ENCODE peak calls at places on chromosomes 4 and X, in five cellular contexts. One of them, this sample, is unnamed.

GRCh38 chrX:11629593-11630211 is 36.0 kb downstream of the ARHGAP6 start:
- DNase-seq in tibial nerve: peak
- DNase-seq in heart left ventricle: no peak
- DNase-seq in keratinocyte: no peak
- DNase-seq in CD8-positive, alpha-beta T cell: no peak
- DNase-seq in this sample: no peak

GRCh38 chrX:13938766-13939530 is 90.7 kb downstream of the GEMIN8 start:
- DNase-seq in heart left ventricle: no peak
- DNase-seq in CD8-positive, alpha-beta T cell: no peak
- DNase-seq in keratinocyte: no peak
- DNase-seq in tibial nerve: no peak
- DNase-seq in this sample: no peak

GRCh38 chr4:152935661-152936445 is at the start of gene FHDC1:
- DNase-seq in CD8-positive, alpha-beta T cell: no peak
- DNase-seq in tibial nerve: no peak
- DNase-seq in heart left ventricle: no peak
- DNase-seq in keratinocyte: peak
- DNase-seq in this sample: no peak

GRCh38 chr4:79272761-79273160 is 53.1 kb downstream of the NAA11 start:
- DNase-seq in heart left ventricle: no peak
- DNase-seq in keratinocyte: no peak
- DNase-seq in CD8-positive, alpha-beta T cell: no peak
- DNase-seq in tibial nerve: no peak
- DNase-seq in this sample: no peak

GRCh38 chr4:88737304-88738015 is 39.8 kb upstream of the NAP1L5 start:
- DNase-seq in heart left ventricle: no peak
- DNase-seq in CD8-positive, alpha-beta T cell: no peak
- DNase-seq in keratinocyte: no peak
- DNase-seq in tibial nerve: no peak
- DNase-seq in this sample: no peak

GRCh38 chr4:70741872-70742271 is 20.1 kb downstream of the RUFY3 start:
- DNase-seq in tibial nerve: no peak
- DNase-seq in heart left ventricle: no peak
- DNase-seq in CD8-positive, alpha-beta T cell: no peak
- DNase-seq in keratinocyte: no peak
- DNase-seq in this sample: no peak

GRCh38 chr4:153471691-153472080 is 5.5 kb downstream of the TMEM131L start:
- DNase-seq in CD8-positive, alpha-beta T cell: no peak
- DNase-seq in tibial nerve: no peak
- DNase-seq in heart left ventricle: no peak
- DNase-seq in keratinocyte: no peak
- DNase-seq in this sample: no peak

GRCh38 chr4:109801099-109801789 is 555 bp downstream of the CFI start:
- DNase-seq in heart left ventricle: no peak
- DNase-seq in CD8-positive, alpha-beta T cell: no peak
- DNase-seq in tibial nerve: no peak
- DNase-seq in keratinocyte: no peak
- DNase-seq in this sample: no peak

GRCh38 chr4:52655505-52655904 is 3.6 kb downstream of the USP46 start:
- DNase-seq in keratinocyte: no peak
- DNase-seq in heart left ventricle: no peak
- DNase-seq in tibial nerve: no peak
- DNase-seq in CD8-positive, alpha-beta T cell: no peak
- DNase-seq in this sample: no peak

GRCh38 chr4:89788243-89789072 is 48.5 kb downstream of the SNCA start:
- DNase-seq in CD8-positive, alpha-beta T cell: no peak
- DNase-seq in heart left ventricle: no peak
- DNase-seq in keratinocyte: no peak
- DNase-seq in tibial nerve: no peak
- DNase-seq in this sample: no peak

GRCh38 chr4:27050731-27051130 is 190.1 kb downstream of the STIM2 start:
- DNase-seq in keratinocyte: no peak
- DNase-seq in tibial nerve: no peak
- DNase-seq in heart left ventricle: no peak
- DNase-seq in CD8-positive, alpha-beta T cell: no peak
- DNase-seq in this sample: no peak

DNA sequence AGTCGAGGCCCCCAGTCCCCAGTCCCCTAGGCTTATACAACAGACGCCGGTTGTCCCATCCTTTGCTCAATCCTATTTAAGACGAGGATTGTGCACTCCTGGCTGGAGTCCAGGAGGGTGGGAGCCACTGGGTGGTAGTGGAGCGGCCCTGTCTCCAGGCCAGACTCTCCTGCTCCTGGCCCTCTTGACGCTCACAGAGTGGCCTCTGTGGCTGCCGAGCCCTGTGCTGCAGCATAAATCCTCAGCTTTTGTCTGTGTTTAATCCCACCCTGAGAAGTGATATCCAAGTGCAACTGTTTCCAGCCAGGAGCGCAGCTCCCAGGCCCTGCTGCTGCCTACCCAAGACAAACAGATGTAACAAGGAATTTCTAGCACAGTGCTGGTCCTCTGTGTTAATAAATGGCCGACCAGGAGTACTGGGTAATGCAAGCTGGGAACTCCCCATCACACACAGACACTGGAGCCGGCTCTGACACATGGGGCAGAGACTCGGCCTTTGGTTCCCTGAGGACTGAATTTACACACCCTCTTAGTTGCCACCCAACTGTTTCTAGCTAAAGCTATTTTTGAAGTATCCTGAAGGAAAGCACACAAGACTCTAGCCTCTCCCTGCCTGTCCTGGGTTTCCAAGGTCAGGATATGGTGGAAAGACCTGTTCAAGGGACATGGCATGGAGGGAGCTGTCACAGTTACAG is 85.3 kb downstream of the GATB start:
- DNase-seq in keratinocyte: no peak
- DNase-seq in tibial nerve: no peak
- DNase-seq in heart left ventricle: no peak
- DNase-seq in CD8-positive, alpha-beta T cell: no peak
- DNase-seq in this sample: no peak
- H3K27ac ChIP-seq in keratinocyte: peak
- H3K27ac ChIP-seq in tibial nerve: peak
- H3K27ac ChIP-seq in heart left ventricle: peak
- H3K27ac ChIP-seq in CD8-positive, alpha-beta T cell: no peak
- H3K27ac ChIP-seq in this sample: no peak

GRCh38 chr4:2036866-2037265 is 22.3 kb upstream of the NAT8L start:
- DNase-seq in tibial nerve: no peak
- DNase-seq in keratinocyte: no peak
- DNase-seq in heart left ventricle: no peak
- DNase-seq in CD8-positive, alpha-beta T cell: no peak
- DNase-seq in this sample: no peak
- H3K27ac ChIP-seq in tibial nerve: no peak
- H3K27ac ChIP-seq in keratinocyte: no peak
- H3K27ac ChIP-seq in heart left ventricle: no peak
- H3K27ac ChIP-seq in CD8-positive, alpha-beta T cell: no peak
- H3K27ac ChIP-seq in this sample: no peak

DNA sequence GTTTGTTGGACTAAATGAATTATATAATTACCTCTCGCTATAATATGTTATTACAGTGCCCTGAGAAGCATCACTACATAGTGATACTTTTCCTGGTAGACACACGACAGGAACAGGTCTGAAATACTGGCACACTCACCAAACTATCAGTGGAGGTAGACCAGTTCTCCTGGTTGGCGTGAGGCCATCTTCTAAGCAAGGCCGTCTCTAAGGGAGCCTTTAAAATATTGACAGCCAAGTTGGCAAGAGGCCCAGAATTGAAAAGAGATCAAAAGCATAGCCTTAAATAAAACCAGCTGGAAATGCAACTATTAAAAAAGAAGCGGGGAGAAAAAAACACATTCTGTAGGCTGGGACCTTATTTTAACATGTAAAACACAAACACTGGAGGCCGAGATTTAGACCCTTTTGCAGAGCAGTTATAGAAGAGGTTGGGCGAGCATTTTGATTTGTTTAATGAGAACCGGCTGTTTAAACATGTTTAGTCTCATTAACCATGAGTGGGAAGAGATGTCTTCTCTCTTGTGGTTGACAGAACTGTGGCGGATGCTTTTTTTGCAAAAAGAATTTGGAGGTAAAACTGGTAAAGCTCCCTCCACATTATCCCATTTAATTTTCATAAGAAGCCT is 233.0 kb upstream of the CLNK start:
- DNase-seq in heart left ventricle: no peak
- DNase-seq in CD8-positive, alpha-beta T cell: no peak
- DNase-seq in tibial nerve: no peak
- DNase-seq in keratinocyte: no peak
- DNase-seq in this sample: no peak
- H3K27ac ChIP-seq in heart left ventricle: no peak
- H3K27ac ChIP-seq in CD8-positive, alpha-beta T cell: no peak
- H3K27ac ChIP-seq in tibial nerve: no peak
- H3K27ac ChIP-seq in keratinocyte: no peak
- H3K27ac ChIP-seq in this sample: no peak

DNA sequence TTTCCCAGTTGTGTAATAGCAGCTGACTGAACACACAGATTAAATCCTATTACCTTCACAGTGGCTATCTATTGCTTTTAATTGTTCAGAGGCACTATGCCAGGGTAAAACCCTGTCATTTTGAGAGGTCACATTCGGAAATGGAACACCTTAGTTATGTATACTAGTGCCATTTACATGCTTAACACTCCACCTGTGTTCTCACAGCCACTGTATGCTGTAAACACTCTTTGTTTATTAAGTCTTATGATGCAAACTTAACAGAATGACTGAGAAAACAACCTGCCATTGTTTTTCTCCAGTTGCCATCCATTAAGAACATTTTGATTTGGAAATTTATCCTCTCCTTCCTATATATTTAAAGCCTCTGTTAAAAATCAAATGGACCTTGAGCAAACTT is 70.4 kb downstream of the HPGD start:
- DNase-seq in keratinocyte: no peak
- DNase-seq in heart left ventricle: no peak
- DNase-seq in CD8-positive, alpha-beta T cell: no peak
- DNase-seq in tibial nerve: no peak
- DNase-seq in this sample: no peak
- H3K27ac ChIP-seq in keratinocyte: no peak
- H3K27ac ChIP-seq in heart left ventricle: no peak
- H3K27ac ChIP-seq in CD8-positive, alpha-beta T cell: no peak
- H3K27ac ChIP-seq in tibial nerve: no peak
- H3K27ac ChIP-seq in this sample: no peak

GRCh38 chr4:10082047-10082446 is 34.6 kb downstream of the WDR1 start:
- DNase-seq in keratinocyte: no peak
- DNase-seq in CD8-positive, alpha-beta T cell: no peak
- DNase-seq in tibial nerve: no peak
- DNase-seq in heart left ventricle: peak
- DNase-seq in this sample: no peak
- H3K27ac ChIP-seq in keratinocyte: no peak
- H3K27ac ChIP-seq in CD8-positive, alpha-beta T cell: no peak
- H3K27ac ChIP-seq in tibial nerve: no peak
- H3K27ac ChIP-seq in heart left ventricle: no peak
- H3K27ac ChIP-seq in this sample: no peak

GRCh38 chr4:87073187-87073569 is 138.4 kb downstream of the AFF1 start:
- DNase-seq in keratinocyte: no peak
- DNase-seq in CD8-positive, alpha-beta T cell: no peak
- DNase-seq in tibial nerve: no peak
- DNase-seq in heart left ventricle: no peak
- DNase-seq in this sample: no peak

GRCh38 chr4:87076690-87077358 is 142.0 kb downstream of the AFF1 start:
- DNase-seq in keratinocyte: no peak
- DNase-seq in heart left ventricle: no peak
- DNase-seq in CD8-positive, alpha-beta T cell: no peak
- DNase-seq in tibial nerve: no peak
- DNase-seq in this sample: no peak

GRCh38 chr4:87071401-87071800 is 136.6 kb downstream of the AFF1 start:
- DNase-seq in tibial nerve: no peak
- DNase-seq in keratinocyte: no peak
- DNase-seq in heart left ventricle: no peak
- DNase-seq in CD8-positive, alpha-beta T cell: no peak
- DNase-seq in this sample: no peak

GRCh38 chr4:87075876-87076275 is 141.1 kb downstream of the AFF1 start:
- DNase-seq in keratinocyte: no peak
- DNase-seq in tibial nerve: no peak
- DNase-seq in heart left ventricle: no peak
- DNase-seq in CD8-positive, alpha-beta T cell: no peak
- DNase-seq in this sample: no peak

GRCh38 chr4:87073570-87074470 is 139.0 kb downstream of the AFF1 start:
- DNase-seq in heart left ventricle: no peak
- DNase-seq in tibial nerve: peak
- DNase-seq in keratinocyte: no peak
- DNase-seq in CD8-positive, alpha-beta T cell: peak
- DNase-seq in this sample: no peak
- H3K27ac ChIP-seq in heart left ventricle: peak
- H3K27ac ChIP-seq in tibial nerve: peak
- H3K27ac ChIP-seq in keratinocyte: peak
- H3K27ac ChIP-seq in CD8-positive, alpha-beta T cell: no peak
- H3K27ac ChIP-seq in this sample: peak

GRCh38 chr4:141540643-141541042 is 95.7 kb upstream of the IL15 start:
- DNase-seq in keratinocyte: no peak
- DNase-seq in CD8-positive, alpha-beta T cell: no peak
- DNase-seq in tibial nerve: no peak
- DNase-seq in heart left ventricle: no peak
- DNase-seq in this sample: no peak

GRCh38 chr4:141543176-141543575 is 93.2 kb upstream of the IL15 start:
- DNase-seq in CD8-positive, alpha-beta T cell: no peak
- DNase-seq in tibial nerve: no peak
- DNase-seq in keratinocyte: no peak
- DNase-seq in heart left ventricle: no peak
- DNase-seq in this sample: no peak

GRCh38 chr4:141538001-141538400 is 98.4 kb upstream of the IL15 start:
- DNase-seq in keratinocyte: no peak
- DNase-seq in tibial nerve: no peak
- DNase-seq in CD8-positive, alpha-beta T cell: no peak
- DNase-seq in heart left ventricle: no peak
- DNase-seq in this sample: no peak

GRCh38 chr4:141541851-141542250 is 94.5 kb upstream of the IL15 start:
- DNase-seq in CD8-positive, alpha-beta T cell: no peak
- DNase-seq in keratinocyte: no peak
- DNase-seq in heart left ventricle: no peak
- DNase-seq in tibial nerve: no peak
- DNase-seq in this sample: no peak
- H3K27ac ChIP-seq in CD8-positive, alpha-beta T cell: no peak
- H3K27ac ChIP-seq in keratinocyte: no peak
- H3K27ac ChIP-seq in heart left ventricle: no peak
- H3K27ac ChIP-seq in tibial nerve: no peak
- H3K27ac ChIP-seq in this sample: no peak

GRCh38 chrX:1027680-1028079 is 184.8 kb downstream of the CRLF2 start:
- DNase-seq in CD8-positive, alpha-beta T cell: no peak
- DNase-seq in keratinocyte: no peak
- DNase-seq in heart left ventricle: no peak
- DNase-seq in tibial nerve: no peak
- DNase-seq in this sample: no peak

GRCh38 chrX:1025413-1025812 is 187.0 kb downstream of the CRLF2 start:
- DNase-seq in keratinocyte: no peak
- DNase-seq in heart left ventricle: no peak
- DNase-seq in tibial nerve: no peak
- DNase-seq in CD8-positive, alpha-beta T cell: no peak
- DNase-seq in this sample: no peak

GRCh38 chrX:1026263-1027015 is 186.0 kb downstream of the CRLF2 start:
- DNase-seq in CD8-positive, alpha-beta T cell: no peak
- DNase-seq in tibial nerve: no peak
- DNase-seq in keratinocyte: no peak
- DNase-seq in heart left ventricle: no peak
- DNase-seq in this sample: no peak

GRCh38 chrX:1029494-1029893 is 183.0 kb downstream of the CRLF2 start:
- DNase-seq in tibial nerve: no peak
- DNase-seq in heart left ventricle: no peak
- DNase-seq in keratinocyte: no peak
- DNase-seq in CD8-positive, alpha-beta T cell: no peak
- DNase-seq in this sample: no peak

DNA sequence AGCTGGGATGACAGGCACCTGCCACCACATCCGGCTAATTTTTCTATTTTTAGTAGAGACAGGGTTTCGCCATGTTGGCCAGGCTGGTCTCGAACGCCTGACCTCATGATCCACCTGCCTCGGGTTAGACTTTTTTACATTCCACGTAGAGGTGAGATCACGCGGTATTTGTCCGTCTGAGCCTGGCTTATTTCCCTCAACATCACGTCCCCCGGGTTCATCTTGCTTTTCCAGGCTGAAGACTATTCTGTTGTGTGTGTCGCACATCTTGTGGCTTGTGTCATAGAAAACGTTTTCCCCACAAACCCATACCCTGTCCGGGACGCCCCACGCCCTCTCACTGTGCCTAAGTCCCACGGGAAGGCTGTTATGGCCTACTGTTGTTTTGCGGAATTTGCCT is 185.3 kb downstream of the CRLF2 start:
- DNase-seq in keratinocyte: no peak
- DNase-seq in tibial nerve: no peak
- DNase-seq in heart left ventricle: no peak
- DNase-seq in CD8-positive, alpha-beta T cell: no peak
- DNase-seq in this sample: no peak
- H3K27ac ChIP-seq in keratinocyte: no peak
- H3K27ac ChIP-seq in tibial nerve: no peak
- H3K27ac ChIP-seq in heart left ventricle: no peak
- H3K27ac ChIP-seq in CD8-positive, alpha-beta T cell: no peak
- H3K27ac ChIP-seq in this sample: no peak

This sample was measured in caudate nucleus.